ENCODE peak calls at places on chromosomes 11 and 22, in nine cellular contexts. N is lung microvascular endothelial cell, J is fibroblast of lung, Y is RCC 7860, O is Kasumi-1, T is colonic mucosa, A is T follicular helper cell, F is HFFc6, C is body of pancreas. R is an unnamed sample.

GRCh38 chr22:42997577-42997976 is 17.4 kb downstream of the PACSIN2 start:
- DNase-seq in N (no peak), J (no peak), Y (no peak), O (no peak), T (no peak), A (no peak), F (no peak), C (no peak), R (no peak)

GRCh38 chr11:120612363-120613263 is 101.1 kb downstream of the GRIK4 start:
- DNase-seq in N (peak; percentile 3), J (peak; percentile 45), Y (peak; percentile 44), O (no peak), T (peak; percentile 53), A (no peak), F (no peak), C (peak; percentile 18), R (no peak)

GRCh38 chr11:24196733-24197132 is 300.1 kb upstream of the LUZP2 start:
- DNase-seq in N (no peak), J (no peak), Y (no peak), O (no peak), T (no peak), A (no peak), F (no peak), C (no peak), R (no peak)

GRCh38 chr22:33020721-33021120 is 37.5 kb downstream of the SYN3 start:
- DNase-seq in N (no peak), J (no peak), Y (no peak), O (no peak), T (no peak), A (no peak), F (no peak), C (no peak), R (no peak)

GRCh38 chr11:123650901-123651300 is 3.5 kb downstream of the SCN3B start:
- DNase-seq in N (no peak), J (no peak), Y (no peak), O (no peak), T (no peak), A (no peak), F (no peak), C (no peak), R (no peak)

GRCh38 chr22:27262371-27262770 is 539.2 kb downstream of the MN1 start:
- DNase-seq in N (no peak), J (peak; percentile 82), Y (no peak), O (no peak), T (no peak), A (no peak), F (no peak), C (no peak), R (no peak)

GRCh38 chr22:46674367-46674781 is 54.2 kb downstream of the GRAMD4 start:
- DNase-seq in N (peak; percentile 98), J (no peak), Y (no peak), O (peak; percentile 94), T (no peak), A (peak; percentile 87), F (no peak), C (peak; percentile 51), R (no peak)

GRCh38 chr11:68936676-68937620 is 33.3 kb downstream of the IGHMBP2 start:
- DNase-seq in N (no peak), J (no peak), Y (no peak), O (no peak), T (no peak), A (no peak), F (no peak), C (no peak), R (no peak)

GRCh38 chr22:49014227-49015201 is 813.2 kb downstream of the BRD1 start:
- DNase-seq in N (no peak), J (no peak), Y (no peak), O (no peak), T (peak; percentile 11), A (no peak), F (no peak), C (no peak), R (no peak)

GRCh38 chr11:7167976-7168740 is 79.4 kb downstream of the RBMXL2 start:
- DNase-seq in N (no peak), J (no peak), Y (no peak), O (no peak), T (no peak), A (no peak), F (no peak), C (no peak), R (no peak)